ENCODE peak calls at places on chromosomes 2 and 18, in ten cellular contexts. H, Q, U, G, B, Y, V, A, D and S are unnamed samples. For H3K36me3, the result is how much of the 10 kb centered on the place peaks cover.

GRCh38 chr2:144553379-144553778 is 33.5 kb upstream of the ZEB2 start:
- DNase-seq in U (peak), A (peak), V (no peak), B (no peak), D (no peak), Q (no peak), Y (peak), H (peak), G (no peak), S (peak)

GRCh38 chr18:7117390-7118355 is at the start of gene LAMA1:
- DNase-seq in U (peak), V (peak), H (no peak), G (no peak), Q (peak), Y (no peak), A (peak), D (no peak), B (no peak), S (no peak)

GRCh38 chr2:150532883-150533282 is 45.4 kb upstream of the RND3 start:
- DNase-seq in B (no peak), G (no peak), U (peak), H (peak), A (peak), Y (no peak), V (no peak), Q (no peak), D (no peak), S (peak)

GRCh38 chr2:120013569-120014223 is 819 bp downstream of the EPB41L5 start:
- DNase-seq in A (no peak), D (peak), G (no peak), B (no peak), Y (no peak), Q (no peak), H (no peak), V (no peak), U (no peak), S (no peak)

GRCh38 chr2:211745295-211746097 is 793.1 kb downstream of the ERBB4 start:
- DNase-seq in A (peak), Y (peak), B (peak), U (peak), D (peak), G (peak), H (peak), Q (peak), V (no peak), S (no peak)

GRCh38 chr2:241814571-241815476 is 5.8 kb downstream of the NEU4 start:
- DNase-seq in Q (peak), D (no peak), G (no peak), Y (no peak), B (no peak), V (no peak), A (no peak), H (no peak), U (no peak), S (no peak)

GRCh38 chr2:110211938-110212858 is at the start of gene MTLN:
- DNase-seq in Y (peak), G (peak), V (peak), B (no peak), D (peak), A (peak), Q (peak), U (peak), H (peak), S (no peak)

GRCh38 chr2:148814853-148815419 is 60.1 kb upstream of the KIF5C start:
- DNase-seq in B (no peak), U (peak), H (peak), D (no peak), A (peak), Q (no peak), Y (peak), V (peak), G (no peak), S (no peak)

GRCh38 chr2:226835420-226835795 is 446 bp upstream of the RHBDD1 start:
- DNase-seq in Q (peak), H (no peak), Y (no peak), A (no peak), V (no peak), U (peak), D (no peak), B (no peak), G (peak), S (no peak)

GRCh38 chr2:111657351-111657975 is 226.5 kb downstream of the ANAPC1 start:
- DNase-seq in Q (no peak), V (no peak), Y (no peak), B (no peak), U (no peak), A (no peak), H (no peak), D (no peak), G (no peak), S (no peak)

GRCh38 chr2:26672818-26673393 is 19.6 kb upstream of the KCNK3 start:
- DNase-seq in Q (no peak), G (no peak), H (no peak), B (no peak), V (no peak), Y (no peak), D (no peak), A (no peak), U (no peak), S (no peak)

GRCh38 chr2:159045545-159046454 is 77.4 kb downstream of the TANC1 start:
- DNase-seq in H (peak), B (no peak), D (no peak), U (peak), V (no peak), Y (no peak), Q (no peak), G (no peak), A (peak), S (no peak)

GRCh38 chr18:10094154-10094553 is 180.3 kb downstream of the VAPA start:
- DNase-seq in H (peak), V (no peak), A (no peak), Y (no peak), Q (no peak), G (no peak), U (peak), D (no peak), B (no peak), S (no peak)

GRCh38 chr2:210399440-210400041 is 77.0 kb downstream of the LANCL1 start:
- DNase-seq in B (peak), U (peak), H (peak), Q (no peak), Y (no peak), D (no peak), G (no peak), V (no peak), A (peak), S (no peak)

GRCh38 chr2:74286725-74287124 is 56.5 kb downstream of the SLC4A5 start:
- DNase-seq in G (no peak), D (no peak), B (no peak), H (no peak), V (no peak), Y (no peak), Q (no peak), U (no peak), A (no peak), S (no peak)

GRCh38 chr2:85255813-85256581 is 71.8 kb downstream of the TGOLN2 start:
- DNase-seq in H (peak), A (peak), G (no peak), U (peak), Y (peak), V (peak), B (no peak), D (no peak), Q (peak), S (no peak)

GRCh38 chr2:98478088-98478551 is 33.5 kb downstream of the INPP4A start:
- DNase-seq in U (no peak), B (no peak), D (no peak), V (no peak), H (no peak), A (no peak), Y (no peak), Q (no peak), G (no peak), S (no peak)

DNA sequence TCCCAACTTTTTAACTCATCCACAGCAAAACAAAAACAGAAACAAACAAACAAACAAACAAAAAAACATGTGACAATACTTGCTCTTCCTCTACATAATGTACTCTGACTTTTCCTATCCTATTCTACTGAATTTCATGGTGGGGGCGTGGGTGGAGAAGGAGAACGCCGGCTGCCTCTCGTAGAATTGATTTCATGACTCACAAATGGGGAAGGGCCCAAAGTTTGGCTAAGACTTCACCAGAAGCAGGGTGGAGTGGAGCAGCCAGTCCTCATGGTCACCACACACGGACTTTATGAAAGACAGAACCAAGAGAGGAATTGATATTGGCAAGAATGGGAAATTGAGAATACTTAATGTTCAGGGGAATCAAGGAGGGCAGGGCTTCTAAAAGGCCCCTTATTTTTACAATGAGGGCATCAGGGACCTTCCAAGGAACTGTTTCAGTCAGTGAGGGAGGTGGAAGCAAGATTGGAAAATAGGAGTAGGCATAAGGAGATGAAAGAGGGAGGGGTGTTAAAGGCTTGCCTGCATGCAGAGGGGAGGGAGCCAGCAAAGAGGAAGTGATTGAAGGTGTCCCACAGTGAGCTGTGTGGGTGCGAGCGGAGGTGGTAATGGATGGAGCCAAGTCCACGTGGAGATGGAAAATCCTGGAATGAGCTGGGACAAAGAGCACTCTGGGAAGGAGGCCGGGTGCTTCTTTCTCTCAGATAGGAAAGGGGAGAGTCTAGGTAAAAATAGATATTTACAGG is 27.9 kb downstream of the MARCHF4 start:
- DNase-seq in B (no peak), D (no peak), Q (no peak), U (no peak), V (no peak), H (no peak), G (no peak), Y (no peak), A (no peak), S (no peak)
- H3K4me3 ChIP-seq in B (no peak), D (no peak), Q (no peak), U (no peak), V (no peak), H (no peak), G (no peak), Y (no peak), A (no peak), S (no peak)

DNA sequence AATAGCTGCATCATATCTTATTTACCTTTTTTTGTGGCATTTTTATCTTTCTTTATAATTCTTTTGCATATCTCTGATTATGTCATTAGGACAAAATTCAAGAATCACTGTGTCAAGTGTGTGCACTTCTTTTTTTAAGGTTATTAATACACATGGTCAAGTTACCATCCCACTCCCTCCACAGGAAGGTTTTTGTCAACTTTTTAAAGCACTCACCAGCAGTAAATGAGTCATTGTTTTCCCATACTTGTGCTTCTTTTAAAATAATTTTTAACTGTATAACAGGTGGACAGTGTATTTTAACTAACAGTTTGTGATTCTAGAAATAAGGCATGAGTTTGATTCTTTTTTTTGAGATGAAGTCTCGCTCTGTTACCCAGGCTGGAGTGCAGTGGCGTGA is 45.7 kb upstream of the FAM171B start:
- DNase-seq in A (no peak), Y (no peak), U (peak), Q (no peak), G (no peak), V (no peak), D (no peak), B (no peak), H (peak), S (peak)
- H3K36me3 ChIP-seq in A (under half), Y (under half), U (under half), Q (under half), G (under half), V (under half), D (under half), B (under half), H (under half), S (under half)

GRCh38 chr2:237980751-237981150 is 13.9 kb downstream of the UBE2F start:
- DNase-seq in D (no peak), G (no peak), B (no peak), V (no peak), Q (no peak), U (no peak), H (no peak), A (no peak), Y (peak), S (no peak)
- H3K4me3 ChIP-seq in D (no peak), G (no peak), B (no peak), V (no peak), Q (no peak), U (no peak), H (no peak), A (no peak), Y (no peak), S (no peak)

GRCh38 chr2:206158563-206159345 is 490 bp downstream of the NDUFS1 start:
- DNase-seq in H (peak), V (no peak), U (peak), D (no peak), Y (no peak), Q (peak), G (no peak), A (peak), B (no peak), S (no peak)

GRCh38 chr2:206160124-206160806 is 570 bp downstream of the EEF1B2 start:
- DNase-seq in V (no peak), G (no peak), A (peak), Q (no peak), B (peak), U (peak), H (peak), Y (no peak), D (no peak), S (no peak)

GRCh38 chr2:206159346-206160123 is at the start of the genes EEF1B2 and NDUFS1:
- DNase-seq in B (peak), G (peak), D (peak), A (peak), H (peak), Q (peak), Y (peak), U (peak), V (peak), S (peak)

GRCh38 chr2:206163251-206163880 is 3.7 kb downstream of the EEF1B2 start:
- DNase-seq in G (no peak), U (no peak), A (no peak), B (no peak), Q (no peak), H (no peak), Y (no peak), D (no peak), V (no peak), S (no peak)

GRCh38 chr2:206160807-206161179 is 1.1 kb downstream of the EEF1B2 start:
- DNase-seq in V (no peak), D (no peak), U (no peak), Y (no peak), Q (no peak), A (no peak), B (peak), H (no peak), G (no peak), S (no peak)
- H3K36me3 ChIP-seq in V (under half), D (under half), U (under half), Y (under half), Q (half or more), A (under half), B (half or more), H (under half), G (under half), S (under half)

DNA sequence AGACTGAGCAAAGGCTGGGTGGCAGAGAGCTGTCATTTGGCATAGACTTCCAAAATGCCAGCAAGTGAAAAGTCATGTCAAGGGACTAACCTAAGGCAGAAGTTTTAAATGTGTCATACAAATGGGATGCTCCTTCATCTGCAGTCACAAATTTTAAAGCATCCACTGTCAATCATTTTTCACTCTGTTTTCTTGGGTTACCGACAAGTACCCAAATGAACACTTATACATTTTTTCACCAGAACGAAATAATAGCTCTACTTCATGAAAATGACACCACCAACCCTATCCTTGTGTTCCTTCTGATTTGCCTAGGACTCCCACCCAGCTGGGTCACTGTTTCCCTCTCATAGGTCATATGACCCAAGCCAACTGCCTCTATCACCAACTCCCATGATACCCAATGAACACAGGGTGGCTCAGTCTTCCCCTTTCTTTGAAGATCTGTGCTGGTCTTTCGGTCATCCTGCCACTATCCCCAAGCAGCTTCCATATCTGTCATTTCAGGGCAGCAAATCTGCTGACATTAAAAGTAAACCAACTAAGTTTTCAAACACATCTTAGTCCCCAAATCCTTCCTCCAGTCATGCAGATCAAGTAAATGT is 21.5 kb downstream of the KLF7 start:
- DNase-seq in V (no peak), Q (no peak), U (no peak), D (no peak), A (no peak), Y (no peak), B (no peak), H (no peak), G (no peak), S (no peak)
- H3K4me3 ChIP-seq in V (no peak), Q (no peak), U (no peak), D (peak), A (no peak), Y (no peak), B (no peak), H (no peak), G (no peak), S (no peak)

GRCh38 chr2:31832363-31832762 is 178.4 kb downstream of the MEMO1 start:
- DNase-seq in Q (no peak), D (no peak), G (no peak), B (no peak), A (no peak), V (no peak), Y (no peak), H (no peak), U (no peak), S (no peak)
- H3K36me3 ChIP-seq in Q (under half), D (under half), G (under half), B (under half), A (under half), V (under half), Y (under half), H (under half), U (under half), S (under half)

GRCh38 chr18:32308493-32309120 is 118.8 kb downstream of the MEP1B start:
- DNase-seq in D (no peak), Y (no peak), A (peak), B (no peak), Q (no peak), V (no peak), H (peak), G (no peak), U (peak), S (peak)
- H3K4me3 ChIP-seq in D (no peak), Y (no peak), A (no peak), B (no peak), Q (no peak), V (no peak), H (no peak), G (no peak), U (no peak), S (no peak)